ENCODE peak calls at places on chromosomes 16 and 17, in four cellular contexts. P is upper lobe of right lung, B is upper lobe of left lung, V is HCT116. K is an unnamed sample.

GRCh38 chr17:38464251-38464722 is 36.0 kb downstream of the ARHGAP23 start:
- DNase-seq in V (no peak), P (no peak), B (no peak), K (peak)

GRCh38 chr17:9002610-9003354 is 18.5 kb upstream of the NTN1 start:
- DNase-seq in V (no peak), P (no peak), B (peak), K (peak)

GRCh38 chr17:1498233-1498632 is 5.7 kb upstream of the MYO1C start:
- DNase-seq in P (no peak), V (no peak), B (no peak), K (no peak)

GRCh38 chr16:23863511-23864422 is 28.0 kb downstream of the PRKCB start:
- DNase-seq in P (no peak), B (no peak), V (no peak), K (no peak)

GRCh38 chr17:77701996-77702395 is 256.5 kb upstream of the TNRC6C start:
- DNase-seq in V (no peak), B (no peak), P (no peak), K (no peak)

GRCh38 chr17:17685775-17686291 is 4.6 kb downstream of the RAI1 start:
- DNase-seq in B (no peak), V (peak), P (peak), K (no peak)

GRCh38 chr17:74856113-74856512 is 3.6 kb downstream of the GRIN2C start:
- DNase-seq in V (no peak), B (no peak), P (no peak), K (no peak)

GRCh38 chr16:80836846-80837245 is 32.4 kb upstream of the CDYL2 start:
- DNase-seq in B (no peak), V (no peak), P (no peak), K (no peak)

GRCh38 chr17:72725432-72726068 is 366.9 kb downstream of the SLC39A11 start:
- DNase-seq in V (peak), B (peak), P (peak), K (no peak)

GRCh38 chr17:83000738-83001137 is 78.7 kb upstream of the METRNL start:
- DNase-seq in B (no peak), P (no peak), V (no peak), K (no peak)

GRCh38 chr16:17633146-17633966 is 162.6 kb upstream of the XYLT1 start:
- DNase-seq in B (no peak), V (no peak), P (no peak), K (no peak)

GRCh38 chr17:57855391-57856035 is 5.7 kb upstream of the MRPS23 start:
- DNase-seq in V (no peak), P (no peak), B (no peak), K (no peak)

GRCh38 chr16:57283956-57284205 is 591 bp downstream of the PLLP start:
- DNase-seq in B (no peak), P (no peak), V (no peak), K (no peak)

GRCh38 chr17:10226930-10227695 is 28.7 kb upstream of the GAS7 start:
- DNase-seq in P (peak), B (peak), V (peak), K (no peak)

DNA sequence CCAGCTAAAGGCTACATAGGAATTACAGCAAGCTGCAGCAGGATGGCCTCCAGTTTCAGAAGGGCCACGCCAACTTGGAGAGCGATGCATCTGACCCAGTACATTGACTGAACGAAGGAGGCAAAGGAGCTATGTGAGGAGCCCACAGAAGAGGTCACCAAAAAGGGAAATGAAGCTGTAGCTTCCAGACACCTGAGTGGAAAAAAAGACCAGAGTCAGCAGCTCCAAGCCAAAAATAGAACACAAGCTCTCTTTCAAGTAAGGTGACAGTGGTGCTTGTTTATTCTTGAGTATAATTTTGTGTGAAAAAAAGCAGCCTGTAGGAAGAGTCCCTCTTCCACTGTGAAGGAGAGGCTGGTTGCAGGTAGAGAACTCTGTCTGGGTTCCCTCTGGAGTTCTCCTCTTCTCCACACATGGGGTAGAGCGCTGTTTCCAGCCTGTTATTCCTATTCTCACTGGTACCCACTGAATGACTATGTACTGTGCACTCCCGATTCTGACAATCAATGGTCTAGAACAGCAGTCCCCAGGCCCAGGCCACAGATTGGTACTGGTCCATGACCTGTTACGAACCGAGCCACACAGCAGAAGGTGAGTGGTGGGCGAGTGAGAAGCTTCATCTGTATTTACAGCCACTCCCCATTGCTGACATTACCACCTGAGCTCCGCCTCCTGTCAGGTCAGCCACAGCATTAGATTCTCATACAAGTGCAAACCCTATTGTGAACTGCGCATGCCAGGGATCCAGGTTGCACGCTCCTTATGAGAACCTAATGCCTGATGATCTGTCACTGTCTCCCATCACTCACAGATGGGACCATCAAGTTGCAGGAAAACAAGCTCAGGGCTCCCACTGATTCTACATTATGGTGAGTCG is 15.1 kb downstream of the CCL4 start:
- DNase-seq in P (no peak), V (no peak), B (no peak), K (no peak)
- H3K27ac ChIP-seq in P (no peak), V (no peak), B (no peak), K (no peak)

GRCh38 chr17:65183736-65184135 is 46.6 kb downstream of the RGS9 start:
- DNase-seq in V (no peak), P (no peak), B (no peak), K (no peak)

GRCh38 chr17:65185060-65185459 is 47.9 kb downstream of the RGS9 start:
- DNase-seq in V (no peak), B (no peak), P (no peak), K (no peak)

GRCh38 chr17:65184235-65184959 is 47.2 kb downstream of the RGS9 start:
- DNase-seq in V (no peak), B (no peak), P (no peak), K (no peak)

GRCh38 chr17:65182233-65182632 is 45.1 kb downstream of the RGS9 start:
- DNase-seq in V (no peak), B (no peak), P (no peak), K (no peak)

GRCh38 chr17:65185686-65186382 is 48.7 kb downstream of the RGS9 start:
- DNase-seq in V (no peak), B (no peak), P (no peak), K (no peak)
- TF ChIP-seq CTCF in V (peak), B (no peak), P (no peak), K (no peak)

GRCh38 chr16:30382398-30383015 is at the start of gene SEPTIN1:
- DNase-seq in P (no peak), V (no peak), B (peak), K (no peak)

GRCh38 chr16:30380801-30381208 is 1.6 kb downstream of the SEPTIN1 start:
- DNase-seq in V (no peak), P (no peak), B (no peak), K (no peak)

GRCh38 chr16:30379165-30379783 is 3.1 kb downstream of the SEPTIN1 start:
- DNase-seq in B (no peak), P (peak), V (no peak), K (peak)

GRCh38 chr16:30380072-30380471 is 2.3 kb downstream of the SEPTIN1 start:
- DNase-seq in B (no peak), P (no peak), V (no peak), K (no peak)

DNA sequence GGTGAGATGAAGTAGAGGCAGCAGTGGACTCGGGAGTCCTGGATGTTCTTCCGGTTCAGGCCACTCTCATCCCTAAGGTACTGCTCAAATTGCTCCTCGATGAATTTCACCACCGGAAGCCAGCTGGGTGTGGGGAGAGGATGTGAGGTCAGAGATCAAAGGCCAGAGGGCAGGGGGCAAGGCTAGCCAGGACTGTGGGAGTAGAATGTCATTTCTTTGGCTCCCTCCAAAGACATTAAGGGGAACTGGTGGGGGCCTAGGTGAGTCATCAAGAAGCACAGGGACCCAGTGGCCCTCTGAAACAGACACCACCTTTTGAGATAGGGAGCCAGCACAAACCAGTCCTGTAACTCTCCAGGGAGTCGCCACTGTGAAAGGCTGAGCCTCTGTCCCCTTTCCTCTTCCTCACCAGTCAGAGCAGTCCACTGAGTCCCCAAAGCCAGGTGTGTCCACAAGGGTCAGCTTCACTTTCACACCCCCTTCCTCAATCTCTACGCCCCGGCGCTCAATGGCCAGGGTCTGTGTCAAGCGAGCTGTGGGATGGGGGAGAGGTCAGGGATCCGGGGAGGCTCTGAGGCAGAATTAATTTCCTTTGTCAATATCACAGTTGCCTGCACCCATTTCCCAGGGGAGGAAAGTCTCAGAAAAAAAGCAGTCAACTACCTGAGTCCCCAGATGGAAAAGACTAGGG is 865 bp downstream of the SEPTIN1 start:
- DNase-seq in V (no peak), P (no peak), B (no peak), K (no peak)
- H3K4me3 ChIP-seq in V (no peak), P (peak), B (no peak), K (no peak)

GRCh38 chr16:2333772-2334379 is 6.7 kb downstream of the ABCA3 start:
- DNase-seq in B (no peak), V (peak), P (no peak), K (no peak)
- H3K27ac ChIP-seq in B (peak), V (peak), P (no peak), K (no peak)

DNA sequence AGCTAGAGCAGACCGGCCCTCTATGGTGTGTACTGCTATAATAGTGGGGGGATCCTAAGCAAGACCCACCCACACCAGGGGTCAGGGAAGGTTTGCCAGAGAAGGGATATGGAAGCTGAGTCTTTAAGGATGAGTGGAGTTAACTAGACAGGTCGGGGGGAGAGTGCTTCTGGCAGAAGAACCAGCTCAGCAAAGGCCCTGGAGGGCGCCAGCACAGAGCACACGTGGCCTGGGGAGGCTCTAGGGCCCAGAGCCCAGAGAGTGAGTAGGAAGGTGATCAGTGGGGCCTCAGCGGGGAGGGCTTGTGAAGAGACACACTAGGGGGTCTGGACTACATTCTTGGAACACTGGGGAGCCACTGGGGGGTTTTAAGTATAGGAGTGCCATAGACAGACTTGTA is 21.1 kb downstream of the NGFR start:
- DNase-seq in B (no peak), V (no peak), P (no peak), K (peak)
- TF ChIP-seq CTCF in B (no peak), V (no peak), P (no peak), K (no peak)

GRCh38 chr16:49838639-49839461 is 17.1 kb downstream of the ZNF423 start:
- DNase-seq in V (no peak), P (no peak), B (peak), K (no peak)

GRCh38 chr16:49837673-49838360 is 18.1 kb downstream of the ZNF423 start:
- DNase-seq in V (no peak), P (no peak), B (no peak), K (peak)

GRCh38 chr16:49839462-49839825 is 16.5 kb downstream of the ZNF423 start:
- DNase-seq in B (no peak), P (no peak), V (no peak), K (no peak)

GRCh38 chr16:49836668-49837067 is 19.2 kb downstream of the ZNF423 start:
- DNase-seq in P (no peak), B (no peak), V (no peak), K (no peak)

GRCh38 chr16:49838361-49838638 is 17.6 kb downstream of the ZNF423 start:
- DNase-seq in B (no peak), V (no peak), P (no peak), K (no peak)
- H3K4me3 ChIP-seq in B (no peak), V (no peak), P (no peak), K (no peak)